ENCODE peak calls at places on chromosomes 3 and 15, in four cellular contexts. One of them, this sample, is unnamed.

GRCh38 chr3:89702404-89702803 is 595.0 kb downstream of the EPHA3 start:
- DNase-seq in stomach: no peak
- DNase-seq in epithelial cell of prostate: no peak
- DNase-seq in glutamatergic neuron: no peak
- DNase-seq in this sample: no peak

GRCh38 chr3:115657168-115657567 is 33.9 kb downstream of the GAP43 start:
- DNase-seq in glutamatergic neuron: no peak
- DNase-seq in epithelial cell of prostate: no peak
- DNase-seq in stomach: no peak
- DNase-seq in this sample: no peak

GRCh38 chr15:39230205-39230916 is 350.5 kb upstream of the THBS1 start:
- DNase-seq in stomach: no peak
- DNase-seq in epithelial cell of prostate: no peak
- DNase-seq in glutamatergic neuron: no peak
- DNase-seq in this sample: peak

GRCh38 chr3:13501527-13501926 is 21.4 kb downstream of the HDAC11 start:
- DNase-seq in epithelial cell of prostate: no peak
- DNase-seq in stomach: no peak
- DNase-seq in glutamatergic neuron: no peak
- DNase-seq in this sample: no peak

GRCh38 chr3:23404241-23404640 is 201.1 kb downstream of the UBE2E2 start:
- DNase-seq in epithelial cell of prostate: no peak
- DNase-seq in stomach: no peak
- DNase-seq in glutamatergic neuron: no peak
- DNase-seq in this sample: no peak

GRCh38 chr15:101578443-101578894 is 73.7 kb downstream of the TM2D3 start:
- DNase-seq in stomach: peak
- DNase-seq in glutamatergic neuron: peak
- DNase-seq in epithelial cell of prostate: no peak
- DNase-seq in this sample: peak

GRCh38 chr3:39433642-39434041 is 27.1 kb downstream of the RPSA start:
- DNase-seq in stomach: no peak
- DNase-seq in glutamatergic neuron: no peak
- DNase-seq in epithelial cell of prostate: no peak
- DNase-seq in this sample: no peak

GRCh38 chr15:76972420-76973361 is 22.2 kb upstream of the PSTPIP1 start:
- DNase-seq in glutamatergic neuron: no peak
- DNase-seq in stomach: no peak
- DNase-seq in epithelial cell of prostate: no peak
- DNase-seq in this sample: no peak

GRCh38 chr3:124636863-124637296 is 93.4 kb upstream of the UMPS start:
- DNase-seq in glutamatergic neuron: no peak
- DNase-seq in stomach: no peak
- DNase-seq in epithelial cell of prostate: no peak
- DNase-seq in this sample: no peak

This sample was measured in SK-MEL-5.